ENCODE peak calls at places on chromosomes 1 and 21, in seven cellular contexts. N is mucosa of descending colon, A is bronchial epithelial cell, X is suprapubic skin, O is adrenal gland, U is OCI-LY7, C is IMR-90. I is an unnamed sample.

GRCh38 chr21:43909736-43910455 is 44.9 kb downstream of the AGPAT3 start:
- DNase-seq in X (peak; percentile 68), A (no peak), N (no peak), C (no peak), U (no peak), O (peak; percentile 11), I (no peak)

GRCh38 chr1:76807543-76808260 is 59.6 kb upstream of the ST6GALNAC5 start:
- DNase-seq in C (no peak), U (no peak), A (no peak), N (no peak), O (no peak), X (no peak), I (no peak)

GRCh38 chr1:8421721-8422120 is 103.8 kb downstream of the SLC45A1 start:
- DNase-seq in O (no peak), U (no peak), X (no peak), C (peak; percentile 42), A (no peak), N (no peak), I (no peak)

GRCh38 chr1:23619299-23620188 is 60.2 kb upstream of the ID3 start:
- DNase-seq in U (peak; percentile 97), O (no peak), X (no peak), N (peak; percentile 78), C (peak; percentile 13), A (peak; percentile 56), I (no peak)

GRCh38 chr1:202498542-202498941 is 150.0 kb downstream of the PPP1R12B start:
- DNase-seq in A (peak; percentile 43), N (no peak), O (no peak), C (peak; percentile 49), X (no peak), U (no peak), I (no peak)

GRCh38 chr1:8687053-8687452 is 130.4 kb downstream of the RERE start:
- DNase-seq in C (peak; percentile 64), U (no peak), A (no peak), O (peak; percentile 34), N (peak; percentile 57), X (no peak), I (no peak)

GRCh38 chr1:67755619-67756018 is 70.6 kb downstream of the GADD45A start:
- DNase-seq in X (no peak), A (no peak), C (no peak), N (no peak), U (no peak), O (no peak), I (peak; percentile 25)

GRCh38 chr1:109630081-109630880 is 10.6 kb downstream of the AMPD2 start:
- DNase-seq in A (no peak), U (peak; percentile 41), X (no peak), O (no peak), N (peak; percentile 43), C (no peak), I (peak; percentile 58)

GRCh38 chr1:151401125-151401788 is 1.9 kb downstream of the PSMB4 start:
- DNase-seq in X (no peak), O (no peak), A (peak; percentile 12), C (peak; percentile 11), U (no peak), N (no peak), I (no peak)

GRCh38 chr1:29235955-29236742 is at the start of gene PTPRU:
- DNase-seq in O (peak; percentile 78), N (peak; percentile 81), C (peak; percentile 58), U (peak; percentile 73), A (peak; percentile 33), X (peak; percentile 87), I (peak; percentile 83)

GRCh38 chr1:112626887-112627286 is 7.3 kb downstream of the CAPZA1 start:
- DNase-seq in C (no peak), A (no peak), X (no peak), N (no peak), U (no peak), O (no peak), I (no peak)

GRCh38 chr1:119285482-119285881 is 83.1 kb upstream of the HAO2 start:
- DNase-seq in O (no peak), X (no peak), U (no peak), C (peak; percentile 79), A (peak; percentile 93), N (peak; percentile 7), I (no peak)

GRCh38 chr21:34965200-34966174 is 83.6 kb downstream of the RUNX1 start:
- DNase-seq in C (peak; percentile 83), U (no peak), N (no peak), O (no peak), A (peak; percentile 41), X (no peak), I (no peak)

GRCh38 chr1:3000671-3001470 is 20.4 kb upstream of the ACTRT2 start:
- DNase-seq in C (no peak), U (no peak), X (peak; percentile 69), A (no peak), N (no peak), O (no peak), I (no peak)

GRCh38 chr1:48718696-48719095 is 58.0 kb downstream of the BEND5 start:
- DNase-seq in O (no peak), X (no peak), A (peak; percentile 27), U (no peak), N (no peak), C (no peak), I (no peak)

GRCh38 chr1:184085667-184086066 is 34.1 kb downstream of the TSEN15 start:
- DNase-seq in X (no peak), C (no peak), A (peak; percentile 5), N (no peak), O (no peak), U (no peak), I (no peak)

GRCh38 chr21:45632165-45632896 is 11.2 kb upstream of the PCBP3 start:
- DNase-seq in U (peak; percentile 85), O (no peak), C (no peak), A (no peak), N (no peak), X (no peak), I (no peak)

GRCh38 chr1:212119397-212119837 is 83.9 kb downstream of the DTL start:
- DNase-seq in X (no peak), N (no peak), C (no peak), U (peak; percentile 14), A (no peak), O (no peak), I (no peak)

DNA sequence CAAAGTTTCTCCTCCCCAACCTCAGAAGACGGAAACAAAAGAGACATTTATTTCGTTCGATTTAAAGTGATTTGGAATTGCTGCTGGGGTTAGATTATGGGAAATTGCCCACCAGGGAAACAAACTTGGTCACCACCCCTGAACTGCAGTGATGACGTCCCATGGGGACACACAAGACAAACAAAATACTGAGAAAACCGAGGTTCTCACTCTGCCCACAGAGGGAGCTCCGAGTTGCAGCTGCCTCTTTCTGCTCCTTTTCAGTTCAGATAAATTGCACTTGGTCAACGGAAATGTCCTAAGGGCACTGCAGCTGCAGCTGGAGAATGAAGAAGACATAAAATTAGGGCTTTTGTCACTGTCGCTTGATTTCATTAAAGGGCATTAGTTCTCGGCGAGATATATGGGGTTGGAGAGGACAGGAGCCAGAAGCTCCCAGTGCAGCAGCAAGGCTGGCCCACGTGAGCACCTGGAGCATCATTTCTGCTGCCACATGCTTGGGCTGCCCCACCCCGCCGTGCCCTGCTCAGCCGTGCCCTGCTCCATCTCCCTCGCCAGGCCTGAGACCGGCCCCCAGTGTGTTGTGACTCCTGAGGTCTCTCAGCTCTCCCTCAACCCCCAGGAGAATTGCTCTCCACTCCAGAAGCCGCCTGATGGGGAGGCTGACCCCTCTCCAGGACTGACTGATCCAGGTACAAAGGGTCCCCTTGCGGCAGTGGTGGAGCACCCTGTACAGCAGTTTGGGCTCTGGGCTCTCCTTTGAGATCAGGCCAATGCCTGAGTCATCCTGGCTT is 231.7 kb upstream of the AJAP1 start:
- DNase-seq in N (no peak), C (no peak), A (no peak), X (no peak), U (peak; percentile 63), O (no peak), I (no peak)
- TF ChIP-seq CTCF in N (no peak), C (no peak), A (no peak), X (no peak), U (peak; percentile 64), O (no peak), I (no peak)

GRCh38 chr1:10338047-10338446 is 60.8 kb upstream of the PGD start:
- DNase-seq in C (peak; percentile 34), O (peak; percentile 48), A (peak; percentile 14), X (no peak), U (peak; percentile 59), N (peak; percentile 54), I (no peak)

GRCh38 chr1:10339036-10339567 is 59.8 kb upstream of the PGD start:
- DNase-seq in O (no peak), X (no peak), C (no peak), U (no peak), A (no peak), N (no peak), I (no peak)

GRCh38 chr1:10339815-10340214 is 59.0 kb upstream of the PGD start:
- DNase-seq in N (peak; percentile 29), A (peak; percentile 77), O (peak; percentile 66), C (peak; percentile 62), X (no peak), U (no peak), I (no peak)

GRCh38 chr1:10338611-10339010 is 60.3 kb upstream of the PGD start:
- DNase-seq in U (no peak), X (no peak), A (no peak), O (no peak), C (no peak), N (no peak), I (no peak)

DNA sequence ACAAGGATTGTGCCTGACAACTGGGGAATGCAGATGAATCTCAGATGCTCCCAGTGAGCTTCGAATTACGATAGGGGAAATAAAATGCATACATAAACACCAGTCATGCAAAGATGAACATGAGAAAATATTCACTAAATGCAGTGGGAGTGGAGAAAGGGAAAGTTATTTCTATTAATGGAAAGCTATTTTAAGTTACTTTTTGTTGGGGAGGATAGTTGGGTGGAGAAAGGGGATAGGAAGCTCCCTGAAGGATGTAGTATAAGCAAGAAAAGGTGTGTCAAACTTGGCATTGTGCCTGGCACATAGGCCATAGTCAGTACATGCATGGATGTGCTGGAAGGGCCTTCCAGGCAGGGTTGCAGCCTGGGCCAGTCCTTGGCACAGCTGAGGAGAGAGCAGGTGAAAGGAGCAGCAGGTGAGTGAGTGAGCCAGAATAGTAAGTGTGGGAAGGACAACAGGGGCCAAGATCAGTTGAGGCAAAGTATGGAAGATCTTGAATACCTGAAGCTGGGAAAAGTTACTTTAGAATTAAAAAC is 57.7 kb upstream of the PGD start:
- DNase-seq in U (no peak), O (no peak), X (no peak), A (peak; percentile 50), N (peak; percentile 59), C (peak; percentile 17), I (no peak)
- H3K36me3 ChIP-seq in U (no peaks in the 10 kb centered on the region), O (peaks cover 74% of the 10 kb centered on the region), X (peaks cover 78% of the 10 kb centered on the region), A (peaks cover 13% of the 10 kb centered on the region), N (no peaks in the 10 kb centered on the region), C (peaks cover 16% of the 10 kb centered on the region), I (peaks cover 78% of the 10 kb centered on the region)

DNA sequence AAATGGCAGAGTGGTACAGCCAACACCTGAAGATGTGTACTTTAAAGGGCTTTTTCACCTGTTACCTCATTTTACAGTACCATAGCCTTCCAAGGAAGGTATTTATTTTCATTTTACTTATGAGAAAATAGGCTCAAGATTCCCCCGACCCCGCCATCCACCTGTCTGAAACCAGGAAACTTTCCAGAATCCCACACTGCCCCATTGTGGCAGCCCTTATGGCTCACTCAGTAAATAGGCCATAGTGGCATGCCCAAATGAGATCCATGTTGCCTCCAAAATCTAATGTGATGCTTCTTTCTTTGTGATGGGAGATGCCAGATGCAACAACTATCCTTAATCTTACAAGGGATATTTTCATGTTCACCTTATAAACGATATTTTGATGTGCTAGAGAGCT is 97.8 kb downstream of the EBNA1BP2 start:
- DNase-seq in C (no peak), A (peak; percentile 28), U (no peak), O (no peak), X (no peak), N (no peak), I (no peak)
- TF ChIP-seq CTCF in C (no peak), A (peak; percentile 44), U (no peak), O (no peak), X (no peak), N (no peak), I (no peak)

GRCh38 chr1:44300882-44301281 is 54.2 kb downstream of the ERI3 start:
- DNase-seq in U (no peak), X (no peak), O (no peak), A (no peak), N (no peak), C (no peak), I (no peak)
- H3K36me3 ChIP-seq in U (peaks cover 54% of the 10 kb centered on the region), X (peaks cover 78% of the 10 kb centered on the region), O (peaks cover 24% of the 10 kb centered on the region), A (peaks cover 15% of the 10 kb centered on the region), N (no peaks in the 10 kb centered on the region), C (peaks cover 38% of the 10 kb centered on the region), I (peaks cover 67% of the 10 kb centered on the region)